ENCODE peak calls at places on chromosome 22, in nine cellular contexts. B is brain microvascular endothelial cell; Q is body of pancreas; U is RWPE1; S is CD8-positive, alpha-beta T cell; I is bronchial epithelial cell; F is right atrium auricular region; E is upper lobe of left lung; J is GM20000. V is an unnamed sample.

GRCh38 chr22:19407649-19408606 is 23.6 kb downstream of the HIRA start:
- DNase-seq in B (no peak), Q (peak), U (no peak), S (no peak), I (no peak), F (no peak), E (no peak), J (no peak), V (no peak)

GRCh38 chr22:49936973-49937757 is 18.7 kb downstream of the CRELD2 start:
- DNase-seq in B (no peak), Q (no peak), U (no peak), S (no peak), I (no peak), F (no peak), E (peak), J (no peak), V (no peak)

GRCh38 chr22:17172172-17172833 is 13.2 kb upstream of the HDHD5 start:
- DNase-seq in B (no peak), Q (peak), U (no peak), S (no peak), I (no peak), F (peak), E (peak), J (no peak), V (no peak)

GRCh38 chr22:45425101-45425500 is 11.6 kb downstream of the RIBC2 start:
- DNase-seq in B (peak), Q (no peak), U (no peak), S (no peak), I (no peak), F (peak), E (no peak), J (no peak), V (no peak)

GRCh38 chr22:43118953-43119458 is 8.5 kb downstream of the BIK start:
- DNase-seq in B (peak), Q (no peak), U (no peak), S (no peak), I (no peak), F (no peak), E (no peak), J (peak), V (no peak)

GRCh38 chr22:39110631-39111561 is 13.9 kb downstream of the APOBEC3H start:
- DNase-seq in B (no peak), Q (no peak), U (no peak), S (no peak), I (peak), F (no peak), E (no peak), J (no peak), V (no peak)

GRCh38 chr22:29382575-29383328 is 5.6 kb downstream of the AP1B1 start:
- DNase-seq in B (no peak), Q (peak), U (no peak), S (no peak), I (no peak), F (no peak), E (no peak), J (no peak), V (no peak)

GRCh38 chr22:19970479-19971275 is 29.1 kb upstream of the TXNRD2 start:
- DNase-seq in B (peak), Q (peak), U (peak), S (peak), I (peak), F (no peak), E (peak), J (peak), V (peak)

GRCh38 chr22:49268924-49269323 is 558.7 kb downstream of the BRD1 start:
- DNase-seq in B (no peak), Q (no peak), U (no peak), S (no peak), I (no peak), F (no peak), E (no peak), J (no peak), V (no peak)

GRCh38 chr22:17401728-17402127 is 32.5 kb downstream of the CECR2 start:
- DNase-seq in B (no peak), Q (no peak), U (no peak), S (no peak), I (no peak), F (no peak), E (no peak), J (no peak), V (no peak)

GRCh38 chr22:27170491-27170890 is 513.1 kb downstream of the MIAT start:
- DNase-seq in B (peak), Q (peak), U (no peak), S (no peak), I (no peak), F (no peak), E (no peak), J (no peak), V (no peak)

GRCh38 chr22:46379301-46379930 is 43.9 kb downstream of the TRMU start:
- DNase-seq in B (no peak), Q (peak), U (no peak), S (no peak), I (no peak), F (no peak), E (no peak), J (no peak), V (no peak)

GRCh38 chr22:42680648-42681047 is 31.5 kb upstream of the CYB5R3 start:
- DNase-seq in B (peak), Q (no peak), U (peak), S (no peak), I (peak), F (peak), E (no peak), J (no peak), V (no peak)

GRCh38 chr22:37909756-37910155 is 3.7 kb downstream of the MICALL1 start:
- DNase-seq in B (no peak), Q (no peak), U (no peak), S (no peak), I (no peak), F (no peak), E (no peak), J (no peak), V (no peak)

GRCh38 chr22:47176573-47177333 is 414.3 kb downstream of the TBC1D22A start:
- DNase-seq in B (no peak), Q (peak), U (no peak), S (no peak), I (no peak), F (no peak), E (peak), J (no peak), V (no peak)

GRCh38 chr22:44289429-44290171 is 23.2 kb downstream of the SHISAL1 start:
- DNase-seq in B (no peak), Q (no peak), U (no peak), S (no peak), I (no peak), F (no peak), E (no peak), J (no peak), V (no peak)

GRCh38 chr22:28930357-28931007 is 47.1 kb downstream of the ZNRF3 start:
- DNase-seq in B (no peak), Q (no peak), U (no peak), S (no peak), I (no peak), F (no peak), E (no peak), J (no peak), V (no peak)

GRCh38 chr22:28819253-28820096 is 19.1 kb upstream of the XBP1 start:
- DNase-seq in B (no peak), Q (peak), U (no peak), S (no peak), I (no peak), F (no peak), E (no peak), J (peak), V (no peak)

GRCh38 chr22:35349704-35350538 is 31.0 kb upstream of the HMOX1 start:
- DNase-seq in B (no peak), Q (peak), U (no peak), S (no peak), I (no peak), F (no peak), E (peak), J (no peak), V (no peak)

GRCh38 chr22:47597041-47597440 is 834.6 kb downstream of the TBC1D22A start:
- DNase-seq in B (no peak), Q (no peak), U (no peak), S (no peak), I (no peak), F (no peak), E (no peak), J (no peak), V (no peak)

GRCh38 chr22:40620464-40621046 is 16.0 kb downstream of the MRTFA start:
- DNase-seq in B (peak), Q (no peak), U (peak), S (no peak), I (peak), F (no peak), E (no peak), J (no peak), V (no peak)

GRCh38 chr22:46480396-46480795 is 57.0 kb downstream of the CELSR1 start:
- DNase-seq in B (no peak), Q (no peak), U (no peak), S (no peak), I (peak), F (no peak), E (no peak), J (no peak), V (no peak)

GRCh38 chr22:30636226-30637077 is 871 bp downstream of the SLC35E4 start:
- DNase-seq in B (no peak), Q (peak), U (no peak), S (peak), I (no peak), F (no peak), E (peak), J (peak), V (peak)
- TF ChIP-seq CTCF in B (peak), Q (no peak), U (no peak), S (no peak), I (no peak), F (no peak), E (no peak), J (no peak), V (no peak)

GRCh38 chr22:22767876-22768602 is 119.6 kb upstream of the IGLL5 start:
- DNase-seq in B (no peak), Q (peak), U (no peak), S (no peak), I (no peak), F (peak), E (no peak), J (no peak), V (no peak)
- TF ChIP-seq CTCF in B (peak), Q (no peak), U (no peak), S (no peak), I (no peak), F (no peak), E (no peak), J (no peak), V (no peak)

GRCh38 chr22:24421428-24421931 is 5.9 kb upstream of the ADORA2A start:
- DNase-seq in B (no peak), Q (no peak), U (no peak), S (peak), I (no peak), F (no peak), E (no peak), J (peak), V (no peak)
- TF ChIP-seq CTCF in B (peak), Q (peak), U (no peak), S (peak), I (peak), F (peak), E (peak), J (peak), V (no peak)

DNA sequence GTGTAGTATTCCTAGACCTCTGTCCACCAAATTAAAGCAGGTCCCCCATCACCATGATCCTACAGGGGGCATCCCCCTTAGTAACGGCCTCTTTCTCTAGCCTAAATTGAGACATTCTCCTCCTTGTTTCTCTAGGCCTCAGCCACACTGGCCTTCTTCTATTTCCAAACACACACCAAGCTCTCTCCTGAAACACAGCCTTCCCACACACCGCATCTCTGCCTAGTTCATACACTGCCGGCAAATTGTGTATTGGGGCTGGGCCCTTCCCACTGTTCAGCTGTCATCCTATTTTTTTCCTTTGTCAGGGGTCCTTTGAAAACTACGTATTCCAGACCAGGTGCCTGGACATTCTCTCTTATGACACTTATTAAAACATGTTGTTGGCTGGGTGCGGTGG is 11.5 kb upstream of the VPREB1 start:
- DNase-seq in B (no peak), Q (no peak), U (no peak), S (no peak), I (no peak), F (no peak), E (no peak), J (no peak), V (no peak)
- TF ChIP-seq CTCF in B (no peak), Q (no peak), U (no peak), S (no peak), I (no peak), F (no peak), E (no peak), J (no peak), V (no peak)

V was measured in activated B cell treated with CpG ODN at 0.5 μM for 24 hours.